ENCODE peak calls at places on chromosomes 1 and 21, in six cellular contexts. E, Y, P, C, I and U are unnamed samples.
A peak's percentile ranks its signal among the peaks of the same experiment; 100 is the strongest.

GRCh38 chr1:170562644-170563338 is 30.8 kb downstream of the GORAB start:
- DNase-seq in I (peak; percentile 90), E (no peak), P (no peak), Y (no peak), C (peak; percentile 22), U (peak; percentile 84)

GRCh38 chr1:183279835-183280234 is 93.8 kb downstream of the LAMC2 start:
- DNase-seq in C (peak; percentile 99), P (no peak), Y (no peak), E (no peak), I (peak; percentile 99), U (no peak)

GRCh38 chr1:214018605-214019268 is 31.0 kb downstream of the PROX1 start:
- DNase-seq in C (no peak), P (no peak), E (peak; percentile 1), I (no peak), Y (peak; percentile 88), U (no peak)

GRCh38 chr21:41497836-41498235 is 10.1 kb downstream of the TMPRSS2 start:
- DNase-seq in I (no peak), E (no peak), P (no peak), C (no peak), Y (no peak), U (no peak)

GRCh38 chr1:64878931-64879710 is 87.2 kb downstream of the JAK1 start:
- DNase-seq in Y (no peak), P (no peak), C (no peak), I (no peak), E (no peak), U (no peak)

GRCh38 chr1:19511117-19511516 is 25.8 kb upstream of the CAPZB start:
- DNase-seq in I (no peak), C (no peak), P (no peak), E (no peak), Y (no peak), U (no peak)

GRCh38 chr21:33139084-33139483 is 69.1 kb downstream of the OLIG1 start:
- DNase-seq in I (no peak), E (no peak), C (no peak), Y (no peak), P (no peak), U (no peak)

GRCh38 chr1:22910286-22910685 is 62.4 kb downstream of the LACTBL1 start:
- DNase-seq in Y (no peak), E (no peak), P (no peak), C (no peak), I (no peak), U (no peak)

GRCh38 chr1:162040657-162041056 is 17.0 kb upstream of the OLFML2B start:
- DNase-seq in P (no peak), I (peak; percentile 74), C (no peak), E (peak; percentile 14), Y (no peak), U (peak; percentile 50)

GRCh38 chr1:21706151-21706835 is 37.1 kb upstream of the RAP1GAP start:
- DNase-seq in P (peak; percentile 42), Y (no peak), E (peak; percentile 45), I (no peak), C (peak; percentile 15), U (peak; percentile 42)